ENCODE peak calls at places on chromosomes 2 and 18, in eight cellular contexts. C is spleen, Z is pancreas, Y is adrenal gland, S is left ventricle myocardium inferior, B is cardiac fibroblast, D is endothelial cell of umbilical vein, J is tibial artery. V is an unnamed sample.
A peak's percentile ranks its signal among the peaks of the same experiment; 100 is the strongest.

GRCh38 chr18:2895391-2895790 is 48.6 kb downstream of the EMILIN2 start:
- DNase-seq in C (no peak), Z (no peak), Y (no peak), S (no peak), B (no peak), D (no peak), J (no peak), V (no peak)

GRCh38 chr2:172021955-172022354 is 22.2 kb downstream of the METAP1D start:
- DNase-seq in C (no peak), Z (no peak), Y (no peak), S (no peak), B (peak; percentile 47), D (no peak), J (no peak), V (no peak)

GRCh38 chr2:120306091-120306490 is 39.8 kb upstream of the INHBB start:
- DNase-seq in C (no peak), Z (no peak), Y (no peak), S (no peak), B (no peak), D (no peak), J (no peak), V (no peak)

GRCh38 chr18:79939096-79939495 is 12.4 kb downstream of the SLC66A2 start:
- DNase-seq in C (no peak), Z (no peak), Y (no peak), S (no peak), B (no peak), D (no peak), J (no peak), V (no peak)

GRCh38 chr18:9150116-9150515 is 13.5 kb downstream of the ANKRD12 start:
- DNase-seq in C (no peak), Z (no peak), Y (no peak), S (no peak), B (no peak), D (no peak), J (no peak), V (no peak)

GRCh38 chr2:74290466-74291216 is 52.6 kb downstream of the SLC4A5 start:
- DNase-seq in C (peak; percentile 84), Z (no peak), Y (no peak), S (no peak), B (no peak), D (no peak), J (no peak), V (peak; percentile 39)

GRCh38 chr2:43759195-43759594 is 14.6 kb upstream of the DYNC2LI1 start:
- DNase-seq in C (no peak), Z (no peak), Y (no peak), S (no peak), B (peak; percentile 44), D (peak; percentile 34), J (peak; percentile 30), V (no peak)

GRCh38 chr2:118696786-118697465 is 150.5 kb downstream of the EN1 start:
- DNase-seq in C (no peak), Z (no peak), Y (no peak), S (no peak), B (no peak), D (no peak), J (no peak), V (no peak)

GRCh38 chr2:8265827-8266226 is 416.0 kb upstream of the ID2 start:
- DNase-seq in C (no peak), Z (no peak), Y (no peak), S (no peak), B (no peak), D (no peak), J (no peak), V (no peak)

GRCh38 chr2:232901711-232902578 is 31.9 kb downstream of the SNORC start:
- DNase-seq in C (no peak), Z (no peak), Y (peak; percentile 93), S (no peak), B (peak; percentile 87), D (peak; percentile 92), J (no peak), V (no peak)

GRCh38 chr2:211454684-211455083 is 898.3 kb downstream of the CPS1 start:
- DNase-seq in C (no peak), Z (no peak), Y (no peak), S (no peak), B (no peak), D (no peak), J (no peak), V (no peak)

GRCh38 chr2:237995036-237995435 is 28.2 kb downstream of the UBE2F start:
- DNase-seq in C (no peak), Z (no peak), Y (no peak), S (no peak), B (no peak), D (no peak), J (no peak), V (no peak)

GRCh38 chr18:45050712-45051639 is 370.3 kb downstream of the SETBP1 start:
- DNase-seq in C (no peak), Z (no peak), Y (no peak), S (no peak), B (peak; percentile 71), D (peak; percentile 86), J (no peak), V (no peak)

GRCh38 chr2:104702451-104702850 is 151.5 kb upstream of the POU3F3 start:
- DNase-seq in C (no peak), Z (no peak), Y (no peak), S (no peak), B (no peak), D (no peak), J (no peak), V (no peak)

GRCh38 chr2:160432633-160433032 is 61.0 kb downstream of the RBMS1 start:
- DNase-seq in C (no peak), Z (no peak), Y (no peak), S (no peak), B (peak; percentile 46), D (peak; percentile 84), J (no peak), V (no peak)

GRCh38 chr18:55250729-55251128 is 291.5 kb upstream of the CCDC68 start:
- DNase-seq in C (no peak), Z (no peak), Y (no peak), S (no peak), B (no peak), D (peak; percentile 58), J (no peak), V (no peak)

GRCh38 chr2:129819855-129820254 is 159.6 kb upstream of the RAB6C start:
- DNase-seq in C (no peak), Z (no peak), Y (no peak), S (no peak), B (no peak), D (no peak), J (no peak), V (no peak)

GRCh38 chr2:62826141-62826540 is 120.6 kb downstream of the EHBP1 start:
- DNase-seq in C (no peak), Z (no peak), Y (no peak), S (no peak), B (peak; percentile 76), D (peak; percentile 71), J (no peak), V (no peak)

GRCh38 chr2:43269706-43270105 is 43.3 kb upstream of the ZFP36L2 start:
- DNase-seq in C (no peak), Z (no peak), Y (peak; percentile 63), S (peak; percentile 79), B (peak; percentile 91), D (no peak), J (peak; percentile 95), V (no peak)

GRCh38 chr18:13440277-13441248 is 222.0 kb downstream of the LDLRAD4 start:
- DNase-seq in C (no peak), Z (peak; percentile 70), Y (no peak), S (no peak), B (no peak), D (no peak), J (no peak), V (no peak)
- TF ChIP-seq CTCF in C (no peak), Z (no peak), Y (no peak), S (no peak), B (no peak), D (no peak), J (no peak), V (no peak)

DNA sequence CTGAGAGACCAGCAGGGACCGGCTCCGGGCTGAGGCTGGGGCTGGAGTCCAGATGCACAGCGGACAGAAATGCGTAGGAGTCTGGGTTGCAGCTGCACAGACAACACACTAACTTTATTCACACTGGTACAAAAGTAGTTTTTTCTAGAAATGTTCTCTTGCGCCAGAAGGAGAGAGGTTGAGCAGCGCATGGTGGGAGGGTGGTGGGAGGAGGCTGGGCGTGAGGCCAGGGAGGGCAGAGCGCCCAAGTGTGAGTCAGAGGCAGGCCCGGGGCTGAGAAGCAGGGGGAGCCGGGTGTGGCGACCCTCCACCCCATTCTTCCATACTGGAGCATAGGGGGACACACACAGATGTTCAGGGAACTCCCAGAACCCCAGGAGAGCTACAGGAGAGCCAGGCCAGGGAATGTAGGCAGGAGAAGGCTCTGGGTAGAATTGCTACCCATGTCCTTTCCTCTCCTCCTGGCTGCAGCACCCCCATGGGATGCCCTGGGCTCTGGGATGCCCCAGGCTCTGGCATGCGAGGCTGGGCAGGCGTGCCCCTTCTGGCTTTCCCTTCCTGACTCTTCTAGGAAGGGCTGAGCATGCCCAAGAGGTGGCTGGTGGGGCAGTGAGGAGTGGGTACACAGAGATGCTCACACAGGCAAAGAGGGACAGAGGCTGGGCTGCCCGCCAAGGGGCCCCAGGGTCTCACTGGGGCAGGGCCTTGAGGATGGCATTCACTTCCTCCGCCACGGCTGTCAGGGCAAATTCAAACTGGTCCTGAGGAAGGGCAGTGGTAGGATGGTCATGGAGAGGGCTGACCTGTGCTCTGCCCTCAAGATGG is 10.6 kb downstream of the DNAJB2 start:
- DNase-seq in C (peak; percentile 75), Z (no peak), Y (peak; percentile 84), S (peak; percentile 79), B (peak; percentile 98), D (peak; percentile 73), J (peak; percentile 72), V (no peak)
- TF ChIP-seq CTCF in C (no peak), Z (no peak), Y (no peak), S (no peak), B (no peak), D (no peak), J (no peak), V (no peak)

GRCh38 chr18:13823707-13824395 is at the start of gene MC5R:
- DNase-seq in C (peak; percentile 91), Z (peak; percentile 39), Y (peak; percentile 73), S (peak; percentile 61), B (peak; percentile 48), D (peak; percentile 53), J (no peak), V (peak; percentile 93)
- TF ChIP-seq CTCF in C (peak; percentile 83), Z (peak; percentile 72), Y (peak; percentile 80), S (peak; percentile 88), B (peak; percentile 64), D (peak; percentile 95), J (peak; percentile 87), V (peak; percentile 99)

GRCh38 chr2:2832657-2833056 is 501.6 kb upstream of the MYT1L start:
- DNase-seq in C (no peak), Z (no peak), Y (no peak), S (no peak), B (no peak), D (no peak), J (no peak), V (no peak)

GRCh38 chr2:2830576-2830975 is 499.5 kb upstream of the MYT1L start:
- DNase-seq in C (peak; percentile 41), Z (no peak), Y (no peak), S (no peak), B (no peak), D (no peak), J (no peak), V (no peak)

GRCh38 chr2:2828774-2829368 is 497.8 kb upstream of the MYT1L start:
- DNase-seq in C (peak; percentile 56), Z (peak; percentile 14), Y (no peak), S (no peak), B (peak; percentile 0), D (no peak), J (no peak), V (no peak)

GRCh38 chr2:2834105-2834504 is 503.0 kb upstream of the MYT1L start:
- DNase-seq in C (peak; percentile 45), Z (no peak), Y (no peak), S (no peak), B (no peak), D (no peak), J (no peak), V (no peak)

GRCh38 chr2:2831656-2832055 is 500.6 kb upstream of the MYT1L start:
- DNase-seq in C (peak; percentile 54), Z (no peak), Y (no peak), S (no peak), B (no peak), D (no peak), J (no peak), V (no peak)
- TF ChIP-seq CTCF in C (no peak), Z (no peak), Y (no peak), S (no peak), B (no peak), D (no peak), J (no peak), V (no peak)